ENCODE peak calls at places on chromosomes 16 and 17, in six cellular contexts. Q is transverse colon, Y is OCI-LY7, W is heart left ventricle, L is esophagus squamous epithelium, T is left lung. C is an unnamed sample. For H3K9me3, the result is how much of the 10 kb centered on the place peaks cover.

GRCh38 chr17:16199093-16199492 is 16.2 kb downstream of the NCOR1 start:
- DNase-seq in L (no peak), T (no peak), Y (peak), Q (no peak), W (no peak), C (no peak)

GRCh38 chr16:62576636-62577035 is 540.4 kb upstream of the CDH8 start:
- DNase-seq in T (no peak), Y (no peak), Q (no peak), L (no peak), W (no peak), C (no peak)

GRCh38 chr17:38430822-38431221 is 2.6 kb downstream of the ARHGAP23 start:
- DNase-seq in Y (no peak), T (no peak), W (no peak), L (no peak), Q (no peak), C (no peak)

GRCh38 chr16:70703041-70703834 is 17.4 kb upstream of the MTSS2 start:
- DNase-seq in Y (no peak), L (no peak), T (no peak), W (peak), Q (peak), C (no peak)

GRCh38 chr17:15883617-15884111 is 61.3 kb upstream of the ADORA2B start:
- DNase-seq in Y (no peak), Q (no peak), W (no peak), T (no peak), L (no peak), C (no peak)

GRCh38 chr17:73267648-73268537 is 6.2 kb upstream of the CPSF4L start:
- DNase-seq in W (no peak), Y (no peak), T (no peak), L (no peak), Q (no peak), C (no peak)

GRCh38 chr17:83146347-83146746 is 66.9 kb downstream of the METRNL start:
- DNase-seq in T (no peak), Q (no peak), L (no peak), Y (no peak), W (no peak), C (no peak)

GRCh38 chr16:73483076-73483791 is 435.3 kb upstream of the ZFHX3 start:
- DNase-seq in Y (no peak), L (no peak), W (no peak), T (no peak), Q (no peak), C (no peak)

GRCh38 chr17:40510328-40510648 is 8.9 kb upstream of the TNS4 start:
- DNase-seq in Y (no peak), Q (no peak), W (peak), L (no peak), T (no peak), C (no peak)

GRCh38 chr17:63405741-63406261 is 40.3 kb downstream of the CYB561 start:
- DNase-seq in Y (peak), L (no peak), Q (no peak), T (no peak), W (no peak), C (no peak)

GRCh38 chr17:71039391-71039790 is 870.1 kb downstream of the KCNJ2 start:
- DNase-seq in L (no peak), W (no peak), Q (no peak), T (no peak), Y (no peak), C (no peak)

GRCh38 chr17:14805348-14805747 is 459.8 kb downstream of the PMP22 start:
- DNase-seq in T (no peak), Q (no peak), W (no peak), L (no peak), Y (peak), C (no peak)

GRCh38 chr16:85511938-85512551 is 101.1 kb upstream of the GSE1 start:
- DNase-seq in Q (no peak), Y (no peak), L (no peak), T (no peak), W (no peak), C (no peak)

GRCh38 chr17:74280093-74280513 is 6.1 kb downstream of the DNAI2 start:
- DNase-seq in W (peak), Q (peak), L (no peak), Y (no peak), T (peak), C (peak)

GRCh38 chr16:27378871-27379580 is 22.9 kb upstream of the IL21R start:
- DNase-seq in Q (no peak), W (no peak), L (no peak), Y (no peak), T (no peak), C (peak)

GRCh38 chr16:112153-112840 is 26.2 kb downstream of the NPRL3 start:
- DNase-seq in Y (no peak), W (no peak), L (no peak), T (no peak), Q (no peak), C (no peak)

GRCh38 chr16:54236761-54237160 is 49.8 kb downstream of the IRX3 start:
- DNase-seq in Q (no peak), T (no peak), L (no peak), W (no peak), Y (no peak), C (no peak)

GRCh38 chr17:17141860-17142552 is 64.1 kb downstream of the PLD6 start:
- DNase-seq in Y (peak), Q (no peak), T (peak), L (no peak), W (no peak), C (peak)

GRCh38 chr16:77197747-77198146 is 1.5 kb upstream of the SYCE1L start:
- DNase-seq in L (no peak), W (no peak), Q (no peak), T (no peak), Y (no peak), C (no peak)
- TF ChIP-seq CTCF in L (no peak), W (no peak), Q (no peak), T (no peak), Y (no peak), C (no peak)

DNA sequence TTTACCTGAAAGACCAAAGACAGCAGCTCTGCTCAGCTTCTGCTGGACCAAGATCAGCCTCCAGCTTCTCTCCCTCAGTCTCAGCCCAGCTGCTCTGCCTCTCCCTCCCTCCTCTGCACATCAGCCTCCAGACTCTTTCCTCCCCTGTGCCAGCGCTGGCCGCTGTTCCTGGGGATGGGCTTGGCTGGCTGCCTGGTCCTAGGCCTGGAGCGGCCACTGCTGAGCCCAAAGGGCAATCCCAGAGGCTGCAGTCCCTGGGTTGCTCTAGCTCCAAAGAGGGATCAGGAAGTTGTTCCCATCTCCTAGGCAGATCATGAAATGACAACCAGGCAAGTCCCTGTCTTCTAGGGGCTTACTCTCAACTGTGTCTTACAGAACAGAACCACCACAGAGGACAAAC is 31.3 kb downstream of the DCUN1D3 start:
- DNase-seq in Q (peak), L (no peak), Y (no peak), W (peak), T (peak), C (no peak)
- H3K27ac ChIP-seq in Q (peak), L (peak), Y (no peak), W (peak), T (peak), C (no peak)

DNA sequence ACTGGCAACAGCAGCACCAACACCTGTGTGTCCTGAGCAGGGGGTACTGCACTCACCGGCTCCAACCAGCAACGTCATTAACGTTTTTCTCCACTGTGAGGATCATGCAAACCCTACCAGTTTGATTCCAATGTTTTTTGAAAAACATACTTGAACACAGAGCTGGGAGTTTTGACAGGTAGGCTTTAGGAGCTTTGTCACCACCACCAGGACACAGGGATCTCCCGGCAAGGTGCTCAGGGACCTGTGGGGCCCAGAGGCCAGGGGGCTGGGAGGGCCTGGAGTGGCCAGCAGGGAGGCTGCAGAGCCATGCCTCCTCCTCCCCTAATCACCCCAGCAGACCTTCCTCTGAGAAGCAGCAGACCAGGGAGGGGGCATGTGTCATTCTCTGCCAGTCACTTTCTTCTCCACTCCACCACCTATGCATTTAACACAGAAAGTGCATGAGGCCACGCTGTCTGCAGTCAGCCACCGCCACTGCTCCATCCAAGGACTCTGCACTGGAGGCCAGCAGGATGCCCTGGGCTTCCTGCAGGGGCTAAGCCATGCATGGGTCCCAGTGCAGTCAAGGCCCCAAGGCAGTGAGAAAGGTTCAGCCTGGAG is 768.2 kb downstream of the KCNJ18 start:
- DNase-seq in T (no peak), Q (no peak), L (no peak), Y (no peak), W (no peak), C (no peak)
- H3K9me3 ChIP-seq in T (under half), Q (under half), L (under half), Y (under half), W (under half), C (under half)

GRCh38 chr17:1621273-1621954 is 7.2 kb downstream of the SLC43A2 start:
- DNase-seq in Q (no peak), T (no peak), L (no peak), W (no peak), Y (no peak), C (no peak)

GRCh38 chr17:1612400-1612799 is 16.2 kb downstream of the SLC43A2 start:
- DNase-seq in Q (no peak), W (no peak), Y (no peak), T (no peak), L (no peak), C (no peak)

GRCh38 chr17:1623057-1623456 is 5.6 kb downstream of the SLC43A2 start:
- DNase-seq in W (no peak), Y (no peak), T (no peak), L (no peak), Q (no peak), C (no peak)

GRCh38 chr17:1620486-1620885 is 8.1 kb downstream of the SLC43A2 start:
- DNase-seq in Q (no peak), T (no peak), L (no peak), W (no peak), Y (no peak), C (no peak)

DNA sequence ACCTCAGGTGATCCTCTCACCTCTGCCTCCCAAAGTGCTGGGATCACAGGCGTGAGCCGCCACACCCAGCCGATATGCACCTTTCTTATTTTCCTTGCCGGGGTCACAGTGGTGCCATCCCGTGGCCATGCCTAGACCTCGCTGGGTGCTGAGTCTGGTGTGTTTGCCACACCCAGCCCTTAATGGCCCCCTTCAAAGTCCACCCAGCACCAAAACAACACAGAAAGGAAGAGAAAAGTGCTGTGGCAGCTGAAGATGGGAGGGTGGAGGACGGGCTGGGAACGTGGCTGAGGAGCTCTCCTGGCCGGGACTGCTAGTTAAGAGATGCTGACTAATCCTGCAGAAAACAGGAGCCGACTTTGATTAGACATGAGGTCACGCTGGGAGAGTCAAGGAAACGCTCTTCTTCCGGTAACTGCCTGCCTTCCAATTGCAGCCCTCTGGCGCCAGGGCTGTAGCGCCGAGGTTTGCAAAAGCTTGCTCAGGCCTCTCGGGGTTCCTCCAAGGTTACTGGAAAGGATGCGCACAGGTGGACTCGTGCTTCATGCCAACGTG is 10.9 kb downstream of the SLC43A2 start:
- DNase-seq in Y (no peak), L (no peak), W (peak), Q (peak), T (no peak), C (no peak)
- TF ChIP-seq CTCF in Y (no peak), L (peak), W (no peak), Q (peak), T (no peak), C (no peak)

GRCh38 chr16:30457256-30457655 is 11.6 kb upstream of the SEPHS2 start:
- DNase-seq in W (peak), T (no peak), Y (no peak), Q (no peak), L (no peak), C (no peak)

GRCh38 chr16:30458561-30459394 is 13.1 kb upstream of the SEPHS2 start:
- DNase-seq in Q (peak), L (no peak), Y (peak), T (peak), W (peak), C (no peak)

GRCh38 chr16:30457743-30458560 is 12.3 kb upstream of the SEPHS2 start:
- DNase-seq in T (no peak), W (no peak), L (no peak), Q (no peak), Y (no peak), C (no peak)

GRCh38 chr16:30459456-30459855 is 13.1 kb upstream of the ITGAL start:
- DNase-seq in Q (no peak), T (no peak), L (no peak), W (no peak), Y (peak), C (no peak)

DNA sequence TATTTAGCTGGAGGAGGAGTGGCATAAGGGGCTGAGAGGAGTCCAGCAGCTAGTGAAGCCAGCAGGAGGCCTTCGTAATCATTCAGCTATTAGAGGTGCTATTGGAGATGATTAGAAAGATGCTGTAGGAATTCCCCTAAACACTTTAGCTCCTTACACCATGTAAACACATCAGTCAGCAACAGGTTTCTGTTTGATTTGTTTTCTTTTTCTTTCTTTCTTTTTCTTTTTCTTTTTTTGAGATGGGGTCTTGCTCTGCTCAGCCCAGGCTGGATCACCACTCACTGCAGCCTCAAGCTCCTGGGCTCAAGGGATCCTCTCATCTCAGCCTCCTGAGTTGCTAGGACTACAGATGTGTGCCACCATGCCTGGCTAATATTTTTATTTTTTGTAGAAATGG is 10.6 kb upstream of the SEPHS2 start:
- DNase-seq in W (no peak), Y (no peak), L (no peak), T (no peak), Q (no peak), C (no peak)
- H3K27ac ChIP-seq in W (no peak), Y (peak), L (no peak), T (no peak), Q (no peak), C (no peak)

DNA sequence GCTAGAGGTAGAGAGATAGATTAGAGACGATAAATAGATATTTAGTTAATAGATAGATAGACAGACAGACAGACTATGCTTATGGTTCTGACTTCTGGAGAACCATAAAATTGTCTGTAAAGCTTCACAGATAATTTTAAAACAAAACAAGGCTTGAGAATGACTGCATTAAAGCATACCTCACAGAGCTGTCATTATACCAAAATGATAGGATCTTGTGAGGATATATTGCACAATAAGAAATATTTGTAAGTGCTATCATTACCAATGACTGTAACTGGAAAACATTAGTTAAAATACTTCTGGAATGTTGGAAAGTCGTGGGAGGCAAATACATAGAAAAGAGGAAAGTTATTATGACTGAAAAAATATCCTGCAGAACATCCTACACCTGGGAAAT is 3.6 kb upstream of the OR1E1 start:
- DNase-seq in W (no peak), Y (no peak), Q (no peak), L (no peak), T (no peak), C (no peak)
- H3K9me3 ChIP-seq in W (under half), Y (under half), Q (under half), L (under half), T (under half), C (under half)

DNA sequence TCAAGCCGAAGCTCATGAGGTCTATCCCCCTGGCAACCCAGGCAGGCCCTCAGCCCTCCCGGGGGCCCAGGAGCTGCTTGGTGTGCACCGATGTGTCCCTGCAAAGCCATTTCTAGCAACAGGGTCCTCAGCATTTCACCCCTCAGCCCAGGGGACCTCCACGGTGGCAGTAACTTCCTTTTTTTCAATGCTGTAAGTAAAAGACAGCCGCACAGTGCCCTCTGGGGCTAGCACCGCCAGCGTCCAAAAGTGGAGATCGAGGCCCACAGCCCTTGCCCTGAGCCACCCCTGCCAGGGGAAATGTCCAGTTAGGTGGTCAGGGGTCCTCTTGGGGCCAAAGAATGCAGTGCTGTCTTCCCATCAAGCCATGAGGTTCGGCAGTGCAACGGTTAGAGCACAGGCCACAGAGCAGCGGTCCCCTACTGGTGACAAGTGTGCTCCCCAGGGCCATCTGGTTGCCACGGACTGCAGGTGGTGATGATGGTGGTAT is 79.9 kb downstream of the LITAF start:
- DNase-seq in Q (no peak), L (no peak), T (no peak), Y (peak), W (no peak), C (no peak)
- TF ChIP-seq CTCF in Q (no peak), L (no peak), T (no peak), Y (peak), W (no peak), C (no peak)

C was measured in CD4-positive, alpha-beta T cell.